ENCODE peak calls at places on chromosomes 7 and 10, in ten cellular contexts. I, X, Q, S, R, T, Y, P, D and J are unnamed samples.

GRCh38 chr10:36253731-36254130 is 611.6 kb upstream of the FZD8 start:
- DNase-seq in I (no peak), X (no peak), Q (no peak), S (no peak), R (no peak), T (no peak), Y (no peak), P (no peak), D (peak; percentile 15), J (no peak)

GRCh38 chr10:72846225-72846624 is 47.3 kb upstream of the OIT3 start:
- DNase-seq in I (peak; percentile 69), X (no peak), Q (no peak), S (no peak), R (no peak), T (no peak), Y (no peak), P (no peak), D (peak; percentile 79), J (peak; percentile 60)

GRCh38 chr10:68586622-68587325 is 26.6 kb downstream of the TET1 start:
- DNase-seq in I (no peak), X (no peak), Q (no peak), S (no peak), R (no peak), T (no peak), Y (no peak), P (no peak), D (no peak), J (no peak)

GRCh38 chr7:151033864-151034249 is 5.6 kb downstream of the ABCB8 start:
- DNase-seq in I (no peak), X (no peak), Q (no peak), S (no peak), R (no peak), T (no peak), Y (no peak), P (no peak), D (no peak), J (no peak)

GRCh38 chr10:102069066-102069465 is 3.9 kb downstream of the HPS6 start:
- DNase-seq in I (no peak), X (no peak), Q (no peak), S (no peak), R (no peak), T (no peak), Y (no peak), P (no peak), D (no peak), J (no peak)

GRCh38 chr10:114548662-114549061 is 109.4 kb downstream of the ABLIM1 start:
- DNase-seq in I (peak; percentile 54), X (no peak), Q (no peak), S (no peak), R (no peak), T (peak; percentile 21), Y (no peak), P (no peak), D (peak; percentile 55), J (peak; percentile 55)

GRCh38 chr10:113103131-113103830 is 153.2 kb downstream of the TCF7L2 start:
- DNase-seq in I (peak; percentile 86), X (no peak), Q (no peak), S (no peak), R (no peak), T (no peak), Y (no peak), P (no peak), D (peak; percentile 87), J (no peak)

GRCh38 chr10:99393036-99393435 is 37.4 kb downstream of the GOT1 start:
- DNase-seq in I (peak; percentile 23), X (no peak), Q (no peak), S (no peak), R (no peak), T (no peak), Y (no peak), P (no peak), D (peak; percentile 38), J (no peak)

GRCh38 chr10:122164028-122164601 is 107.0 kb upstream of the BTBD16 start:
- DNase-seq in I (no peak), X (no peak), Q (no peak), S (no peak), R (no peak), T (peak; percentile 71), Y (no peak), P (no peak), D (no peak), J (no peak)

GRCh38 chr10:36671607-36672006 is 453.8 kb upstream of the ANKRD30A start:
- DNase-seq in I (peak; percentile 73), X (no peak), Q (peak; percentile 7), S (no peak), R (no peak), T (no peak), Y (no peak), P (no peak), D (peak; percentile 66), J (no peak)

GRCh38 chr10:86234553-86235270 is 131.9 kb downstream of the GRID1 start:
- DNase-seq in I (peak; percentile 7), X (no peak), Q (no peak), S (no peak), R (no peak), T (no peak), Y (no peak), P (no peak), D (no peak), J (no peak)

GRCh38 chr10:69472142-69472541 is 20.9 kb downstream of the TSPAN15 start:
- DNase-seq in I (no peak), X (no peak), Q (no peak), S (no peak), R (no peak), T (no peak), Y (no peak), P (no peak), D (no peak), J (no peak)

GRCh38 chr10:43136995-43137700 is 1.1 kb upstream of the CSGALNACT2 start:
- DNase-seq in I (peak; percentile 34), X (no peak), Q (no peak), S (no peak), R (peak; percentile 86), T (no peak), Y (no peak), P (no peak), D (peak; percentile 80), J (no peak)

GRCh38 chr7:8597565-8597964 is 164.2 kb downstream of the NXPH1 start:
- DNase-seq in I (no peak), X (no peak), Q (no peak), S (no peak), R (no peak), T (no peak), Y (no peak), P (no peak), D (no peak), J (no peak)

GRCh38 chr7:135970682-135971365 is 6.3 kb downstream of the MTPN start:
- DNase-seq in I (no peak), X (no peak), Q (no peak), S (no peak), R (no peak), T (no peak), Y (no peak), P (no peak), D (no peak), J (no peak)

GRCh38 chr7:139720705-139721231 is 57.0 kb downstream of the HIPK2 start:
- DNase-seq in I (peak; percentile 72), X (no peak), Q (no peak), S (peak; percentile 11), R (no peak), T (no peak), Y (no peak), P (peak; percentile 12), D (peak; percentile 80), J (peak; percentile 80)

GRCh38 chr10:106338486-106338885 is 826.0 kb downstream of the SORCS1 start:
- DNase-seq in I (peak; percentile 75), X (no peak), Q (no peak), S (no peak), R (no peak), T (no peak), Y (no peak), P (no peak), D (peak; percentile 6), J (no peak)

GRCh38 chr7:47893721-47894365 is 54.4 kb downstream of the PKD1L1 start:
- DNase-seq in I (no peak), X (no peak), Q (no peak), S (no peak), R (no peak), T (no peak), Y (no peak), P (no peak), D (no peak), J (no peak)

GRCh38 chr10:19021162-19021561 is 27.4 kb upstream of the MALRD1 start:
- DNase-seq in I (no peak), X (no peak), Q (no peak), S (no peak), R (no peak), T (no peak), Y (no peak), P (no peak), D (no peak), J (no peak)

GRCh38 chr10:62861507-62861906 is 45.3 kb upstream of the EGR2 start:
- DNase-seq in I (no peak), X (peak; percentile 16), Q (no peak), S (no peak), R (no peak), T (no peak), Y (no peak), P (no peak), D (peak; percentile 56), J (no peak)

GRCh38 chr7:157017639-157018327 is 7.3 kb upstream of the MNX1 start:
- DNase-seq in I (no peak), X (no peak), Q (no peak), S (no peak), R (no peak), T (no peak), Y (no peak), P (no peak), D (no peak), J (no peak)

GRCh38 chr7:143287935-143288826 is at the start of gene CASP2:
- DNase-seq in I (peak; percentile 97), X (peak; percentile 99), Q (peak; percentile 94), S (peak; percentile 98), R (peak; percentile 100), T (peak; percentile 98), Y (peak; percentile 98), P (peak; percentile 98), D (peak; percentile 97), J (peak; percentile 99)

GRCh38 chr7:139543801-139544603 is 20.5 kb downstream of the CLEC2L start:
- DNase-seq in I (no peak), X (no peak), Q (no peak), S (no peak), R (no peak), T (peak; percentile 49), Y (no peak), P (no peak), D (no peak), J (no peak)

GRCh38 chr7:141456298-141456697 is 94.9 kb upstream of the AGK start:
- DNase-seq in I (peak; percentile 3), X (no peak), Q (no peak), S (no peak), R (no peak), T (no peak), Y (no peak), P (no peak), D (no peak), J (peak; percentile 4)

GRCh38 chr7:45881759-45882464 is 6.4 kb upstream of the IGFBP1 start:
- DNase-seq in I (peak; percentile 71), X (no peak), Q (no peak), S (no peak), R (no peak), T (no peak), Y (no peak), P (no peak), D (peak; percentile 95), J (peak; percentile 76)

GRCh38 chr10:113047963-113048781 is 98.1 kb downstream of the TCF7L2 start:
- DNase-seq in I (peak; percentile 68), X (no peak), Q (no peak), S (no peak), R (no peak), T (no peak), Y (no peak), P (no peak), D (no peak), J (no peak)

GRCh38 chr10:11874568-11875182 is 51.5 kb downstream of the PROSER2 start:
- DNase-seq in I (peak; percentile 7), X (peak; percentile 69), Q (no peak), S (no peak), R (peak; percentile 59), T (peak; percentile 63), Y (peak; percentile 50), P (peak; percentile 50), D (no peak), J (no peak)

GRCh38 chr7:41696323-41696916 is 6.5 kb downstream of the INHBA start:
- DNase-seq in I (peak; percentile 86), X (peak; percentile 31), Q (peak; percentile 81), S (no peak), R (peak; percentile 85), T (peak; percentile 74), Y (no peak), P (peak; percentile 34), D (peak; percentile 89), J (peak; percentile 98)